ENCODE peak calls at places on chromosome 14, in five cellular contexts. One of them, this sample, is unnamed.

GRCh38 chr14:21261824-21262223 is 7.4 kb downstream of the HNRNPC start:
- DNase-seq in activated CD4-positive, alpha-beta T cell treated with anti-CD3 and anti-CD28 coated beads for 36 hours: no peak
- DNase-seq in PC-3: no peak
- DNase-seq in endodermal cell: no peak
- DNase-seq in hepatocyte: no peak
- DNase-seq in this sample: no peak

GRCh38 chr14:35875296-35875695 is 49.2 kb downstream of the BRMS1L start:
- DNase-seq in activated CD4-positive, alpha-beta T cell treated with anti-CD3 and anti-CD28 coated beads for 36 hours: no peak
- DNase-seq in PC-3: no peak
- DNase-seq in endodermal cell: no peak
- DNase-seq in hepatocyte: no peak
- DNase-seq in this sample: no peak

GRCh38 chr14:62604524-62604923 is 440.7 kb downstream of the KCNH5 start:
- DNase-seq in activated CD4-positive, alpha-beta T cell treated with anti-CD3 and anti-CD28 coated beads for 36 hours: no peak
- DNase-seq in PC-3: no peak
- DNase-seq in endodermal cell: no peak
- DNase-seq in hepatocyte: no peak
- DNase-seq in this sample: no peak

GRCh38 chr14:31435276-31435675 is 14.9 kb upstream of the HEATR5A start:
- DNase-seq in activated CD4-positive, alpha-beta T cell treated with anti-CD3 and anti-CD28 coated beads for 36 hours: no peak
- DNase-seq in PC-3: no peak
- DNase-seq in endodermal cell: no peak
- DNase-seq in hepatocyte: no peak
- DNase-seq in this sample: no peak

GRCh38 chr14:60722836-60723217 is 1.3 kb downstream of the SIX4 start:
- DNase-seq in activated CD4-positive, alpha-beta T cell treated with anti-CD3 and anti-CD28 coated beads for 36 hours: no peak
- DNase-seq in PC-3: no peak
- DNase-seq in endodermal cell: no peak
- DNase-seq in hepatocyte: peak
- DNase-seq in this sample: no peak

GRCh38 chr14:75981426-75981825 is 369 bp downstream of the TGFB3 start:
- DNase-seq in activated CD4-positive, alpha-beta T cell treated with anti-CD3 and anti-CD28 coated beads for 36 hours: peak
- DNase-seq in PC-3: no peak
- DNase-seq in endodermal cell: peak
- DNase-seq in hepatocyte: peak
- DNase-seq in this sample: peak

GRCh38 chr14:24634158-24634557 is at the start of gene GZMB:
- DNase-seq in activated CD4-positive, alpha-beta T cell treated with anti-CD3 and anti-CD28 coated beads for 36 hours: peak
- DNase-seq in PC-3: no peak
- DNase-seq in endodermal cell: no peak
- DNase-seq in hepatocyte: no peak
- DNase-seq in this sample: no peak

GRCh38 chr14:50943261-50943942 is 881 bp downstream of the PYGL start:
- DNase-seq in activated CD4-positive, alpha-beta T cell treated with anti-CD3 and anti-CD28 coated beads for 36 hours: no peak
- DNase-seq in PC-3: peak
- DNase-seq in endodermal cell: peak
- DNase-seq in hepatocyte: peak
- DNase-seq in this sample: peak

This sample was measured in HepG2.